ENCODE peak calls at places on chromosomes 6 and 20, in five cellular contexts. W, R, Y, U and C are unnamed samples.
A peak's percentile ranks its signal among the peaks of the same experiment; 100 is the strongest.

GRCh38 chr6:133630651-133631050 is 258.3 kb upstream of the TCF21 start:
- DNase-seq in W (no peak), R (no peak), Y (no peak), U (no peak), C (no peak)

GRCh38 chr20:35271904-35272303 is 6.0 kb downstream of the MMP24OS start:
- DNase-seq in W (no peak), R (no peak), Y (no peak), U (no peak), C (no peak)

GRCh38 chr20:23419995-23420901 is 1.0 kb downstream of the NAPB start:
- DNase-seq in W (peak; percentile 35), R (peak; percentile 65), Y (peak; percentile 87), U (peak; percentile 40), C (peak; percentile 78)

GRCh38 chr20:3166338-3166912 is 6.8 kb upstream of the FASTKD5 start:
- DNase-seq in W (no peak), R (no peak), Y (no peak), U (no peak), C (no peak)

GRCh38 chr6:34246563-34247391 is 2.0 kb downstream of the SMIM29 start:
- DNase-seq in W (no peak), R (peak; percentile 55), Y (peak; percentile 72), U (peak; percentile 49), C (peak; percentile 62)

GRCh38 chr20:25089096-25089495 is 7.2 kb upstream of the VSX1 start:
- DNase-seq in W (no peak), R (no peak), Y (no peak), U (no peak), C (no peak)

GRCh38 chr20:31713312-31714049 is 9.2 kb downstream of the BCL2L1 start:
- DNase-seq in W (peak; percentile 70), R (no peak), Y (no peak), U (no peak), C (peak; percentile 87)

GRCh38 chr6:105204331-105204730 is 24.5 kb upstream of the POPDC3 start:
- DNase-seq in W (no peak), R (no peak), Y (no peak), U (no peak), C (no peak)

GRCh38 chr6:16286151-16286522 is 47.8 kb downstream of the GMPR start:
- DNase-seq in W (no peak), R (peak; percentile 49), Y (no peak), U (peak; percentile 81), C (peak; percentile 75)

GRCh38 chr6:4972438-4972837 is 31.4 kb downstream of the RPP40 start:
- DNase-seq in W (no peak), R (no peak), Y (no peak), U (no peak), C (no peak)

GRCh38 chr6:98764378-98764911 is 69.9 kb upstream of the POU3F2 start:
- DNase-seq in W (no peak), R (no peak), Y (no peak), U (no peak), C (no peak)

GRCh38 chr6:20791932-20792331 is 257.7 kb downstream of the CDKAL1 start:
- DNase-seq in W (no peak), R (no peak), Y (no peak), U (no peak), C (no peak)

GRCh38 chr20:41185013-41185757 is 47.8 kb downstream of the PLCG1 start:
- DNase-seq in W (no peak), R (no peak), Y (no peak), U (no peak), C (peak; percentile 14)

GRCh38 chr6:118708055-118708454 is 56.7 kb upstream of the CEP85L start:
- DNase-seq in W (no peak), R (no peak), Y (no peak), U (no peak), C (no peak)

GRCh38 chr6:166304106-166304505 is 4.1 kb downstream of the PRR18 start:
- DNase-seq in W (no peak), R (peak; percentile 13), Y (no peak), U (no peak), C (no peak)

GRCh38 chr20:35339007-35339406 is 46.8 kb upstream of the FAM83C start:
- DNase-seq in W (peak; percentile 87), R (no peak), Y (no peak), U (no peak), C (no peak)

GRCh38 chr6:27374824-27375612 is 13.5 kb upstream of the ZNF391 start:
- DNase-seq in W (no peak), R (peak; percentile 45), Y (peak; percentile 88), U (peak; percentile 92), C (peak; percentile 90)

GRCh38 chr6:154169193-154169847 is 130.3 kb downstream of the OPRM1 start:
- DNase-seq in W (no peak), R (no peak), Y (no peak), U (no peak), C (no peak)

GRCh38 chr6:52403627-52404026 is 16.5 kb upstream of the EFHC1 start:
- DNase-seq in W (no peak), R (no peak), Y (no peak), U (no peak), C (peak; percentile 68)

GRCh38 chr6:35728663-35729348 is 8.0 kb upstream of the ARMC12 start:
- DNase-seq in W (no peak), R (no peak), Y (peak; percentile 87), U (no peak), C (peak; percentile 85)

GRCh38 chr20:14879020-14879697 is 541.7 kb upstream of the FLRT3 start:
- DNase-seq in W (peak; percentile 45), R (no peak), Y (no peak), U (no peak), C (no peak)

GRCh38 chr20:63253438-63254236 is 626 bp downstream of the NKAIN4 start:
- DNase-seq in W (no peak), R (no peak), Y (no peak), U (peak; percentile 91), C (no peak)

GRCh38 chr6:32956176-32956575 is 3.3 kb upstream of the HLA-DMA start:
- DNase-seq in W (no peak), R (no peak), Y (no peak), U (no peak), C (no peak)

GRCh38 chr20:43835944-43836540 is 78.6 kb upstream of the TOX2 start:
- DNase-seq in W (no peak), R (no peak), Y (no peak), U (no peak), C (no peak)

GRCh38 chr6:7615611-7616383 is 25.8 kb downstream of the SNRNP48 start:
- DNase-seq in W (no peak), R (no peak), Y (no peak), U (peak; percentile 63), C (no peak)

GRCh38 chr6:1070085-1070521 is 241.8 kb upstream of the FOXQ1 start:
- DNase-seq in W (no peak), R (no peak), Y (no peak), U (no peak), C (no peak)

GRCh38 chr6:16179970-16180431 is 51.1 kb downstream of the MYLIP start:
- DNase-seq in W (no peak), R (no peak), Y (no peak), U (no peak), C (no peak)

GRCh38 chr6:42960243-42961019 is at the start of gene GNMT:
- DNase-seq in W (no peak), R (peak; percentile 42), Y (peak; percentile 93), U (peak; percentile 86), C (peak; percentile 83)

GRCh38 chr20:52031574-52032303 is 159.8 kb downstream of the ZFP64 start:
- DNase-seq in W (peak; percentile 76), R (peak; percentile 27), Y (no peak), U (no peak), C (no peak)

GRCh38 chr6:142172758-142173157 is 25.7 kb downstream of the VTA1 start:
- DNase-seq in W (no peak), R (no peak), Y (no peak), U (no peak), C (no peak)

GRCh38 chr6:49550413-49551125 is at the start of gene C6orf141:
- DNase-seq in W (no peak), R (peak; percentile 39), Y (peak; percentile 84), U (peak; percentile 91), C (peak; percentile 69)
- H3K27me3 ChIP-seq in W (peaks cover 3% of the 10 kb centered on the region), R (no peaks in the 10 kb centered on the region), Y (peaks cover 13% of the 10 kb centered on the region), U (no peaks in the 10 kb centered on the region), C (no peaks in the 10 kb centered on the region)

GRCh38 chr6:6244624-6245023 is 75.8 kb downstream of the F13A1 start:
- DNase-seq in W (no peak), R (no peak), Y (no peak), U (no peak), C (no peak)
- H3K27me3 ChIP-seq in W (no peaks in the 10 kb centered on the region), R (no peaks in the 10 kb centered on the region), Y (no peaks in the 10 kb centered on the region), U (no peaks in the 10 kb centered on the region), C (no peaks in the 10 kb centered on the region)

DNA sequence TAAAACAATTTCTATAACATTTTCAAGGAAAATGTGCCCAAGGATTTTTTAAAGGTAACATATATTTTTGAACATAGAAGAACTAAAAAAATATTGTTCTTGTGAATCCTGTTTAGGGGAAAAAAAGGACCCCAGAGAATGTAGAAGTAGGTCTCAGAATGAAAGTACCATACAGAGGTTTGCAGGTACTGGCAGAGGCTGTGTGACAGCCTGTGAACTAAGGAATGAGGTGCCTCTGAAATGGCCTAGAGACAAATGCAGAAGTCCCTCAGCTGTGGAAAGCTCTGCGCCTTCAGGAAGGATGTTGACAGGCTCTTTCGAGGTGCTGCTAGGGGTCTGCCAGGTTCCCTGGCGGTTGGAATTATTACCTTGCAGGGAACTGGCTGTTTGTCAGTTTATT is 8.5 kb upstream of the TUBB2B start:
- DNase-seq in W (no peak), R (no peak), Y (no peak), U (no peak), C (no peak)
- H3K27me3 ChIP-seq in W (peaks cover 19% of the 10 kb centered on the region), R (peaks cover 8% of the 10 kb centered on the region), Y (peaks cover 24% of the 10 kb centered on the region), U (peaks cover 17% of the 10 kb centered on the region), C (no peaks in the 10 kb centered on the region)

DNA sequence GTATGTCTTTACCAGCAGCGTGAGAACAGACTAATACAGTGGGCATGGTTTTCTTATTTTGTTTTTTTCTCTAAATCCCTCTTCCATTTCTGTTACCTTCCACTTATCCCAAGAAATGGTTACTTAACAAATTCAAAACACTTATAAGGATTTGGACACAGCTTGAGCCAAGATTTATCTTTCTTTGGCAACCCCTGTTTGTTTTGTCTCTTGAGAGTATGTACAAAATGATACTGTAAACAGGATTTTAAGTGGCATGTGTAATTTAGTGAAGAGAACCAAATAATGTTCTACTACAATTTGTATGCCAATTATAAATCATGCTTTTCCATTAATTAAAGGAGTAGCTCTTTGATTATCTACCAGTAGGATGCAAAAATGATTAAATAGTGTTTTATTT is 51.4 kb downstream of the PPP1R14C start:
- DNase-seq in W (no peak), R (no peak), Y (no peak), U (no peak), C (no peak)
- H3K27me3 ChIP-seq in W (peaks cover 1% of the 10 kb centered on the region), R (no peaks in the 10 kb centered on the region), Y (no peaks in the 10 kb centered on the region), U (no peaks in the 10 kb centered on the region), C (no peaks in the 10 kb centered on the region)